ENCODE peak calls at places on chromosomes 13 and 19, in five cellular contexts. E is activated T-cell treated with anti-CD3 and anti-CD28 coated beads for 1 hour; C is Calu3; M is activated CD4-positive, alpha-beta T cell treated with anti-CD3 and anti-CD28 coated beads, Interleukin-2, amount 50 U/mL, for 24 hours; N is mesothelial cell of epicardium. I is an unnamed sample.

GRCh38 chr19:57903298-57904174 is 12.9 kb downstream of the ZNF417 start:
- DNase-seq in E (no peak), C (no peak), M (no peak), N (no peak), I (no peak)

GRCh38 chr19:35487821-35488220 is 2.4 kb downstream of the KRTDAP start:
- DNase-seq in E (no peak), C (no peak), M (no peak), N (no peak), I (no peak)

GRCh38 chr13:97328222-97328790 is 105.7 kb upstream of the RAP2A start:
- DNase-seq in E (no peak), C (no peak), M (no peak), N (no peak), I (no peak)

GRCh38 chr19:50645107-50645506 is 4.1 kb upstream of the C19orf81 start:
- DNase-seq in E (no peak), C (no peak), M (no peak), N (no peak), I (no peak)

GRCh38 chr19:35555301-35556005 is 8.0 kb downstream of the ATP4A start:
- DNase-seq in E (no peak), C (peak; percentile 71), M (no peak), N (no peak), I (no peak)

GRCh38 chr19:7658219-7658686 is 10.6 kb upstream of the RETN start:
- DNase-seq in E (no peak), C (no peak), M (no peak), N (no peak), I (no peak)

GRCh38 chr19:5121286-5122120 is 152.6 kb downstream of the KDM4B start:
- DNase-seq in E (no peak), C (no peak), M (no peak), N (no peak), I (no peak)

GRCh38 chr19:42477933-42478332 is 35.2 kb upstream of the CXCL17 start:
- DNase-seq in E (no peak), C (no peak), M (no peak), N (no peak), I (no peak)

GRCh38 chr19:55189424-55189823 is 9.3 kb upstream of the SYT5 start:
- DNase-seq in E (no peak), C (no peak), M (no peak), N (no peak), I (no peak)

GRCh38 chr13:65461590-65461989 is 1768.5 kb downstream of the PCDH9 start:
- DNase-seq in E (no peak), C (no peak), M (no peak), N (no peak), I (no peak)

GRCh38 chr13:40485611-40486517 is 180.6 kb downstream of the FOXO1 start:
- DNase-seq in E (peak; percentile 41), C (no peak), M (no peak), N (no peak), I (peak; percentile 62)

GRCh38 chr19:6010107-6010506 is 32.2 kb upstream of the RANBP3 start:
- DNase-seq in E (no peak), C (no peak), M (no peak), N (no peak), I (no peak)

GRCh38 chr13:42047561-42048322 is 706 bp upstream of the DGKH start:
- DNase-seq in E (peak; percentile 12), C (peak; percentile 49), M (no peak), N (peak; percentile 51), I (no peak)

GRCh38 chr13:44148159-44148929 is 225.3 kb upstream of the SERP2 start:
- DNase-seq in E (no peak), C (no peak), M (no peak), N (no peak), I (no peak)

GRCh38 chr13:25397763-25398162 is 26.0 kb downstream of the ATP8A2 start:
- DNase-seq in E (no peak), C (no peak), M (no peak), N (no peak), I (no peak)

GRCh38 chr19:33683881-33684549 is 62.3 kb downstream of the CHST8 start:
- DNase-seq in E (no peak), C (peak; percentile 49), M (no peak), N (peak; percentile 88), I (no peak)

GRCh38 chr13:97696921-97697320 is 256.6 kb upstream of the IPO5 start:
- DNase-seq in E (no peak), C (no peak), M (no peak), N (no peak), I (no peak)

GRCh38 chr19:9348253-9348652 is 14.6 kb upstream of the ZNF177 start:
- DNase-seq in E (no peak), C (no peak), M (no peak), N (no peak), I (no peak)

GRCh38 chr19:14479985-14480694 is 5.0 kb upstream of the PTGER1 start:
- DNase-seq in E (peak; percentile 62), C (peak; percentile 38), M (peak; percentile 63), N (peak; percentile 81), I (peak; percentile 56)

GRCh38 chr19:50465986-50466771 is 10.1 kb upstream of the EMC10 start:
- DNase-seq in E (no peak), C (peak; percentile 58), M (no peak), N (no peak), I (no peak)

GRCh38 chr13:26973946-26974345 is 197.7 kb downstream of the USP12 start:
- DNase-seq in E (no peak), C (no peak), M (no peak), N (no peak), I (no peak)

GRCh38 chr13:70732611-70733010 is 624.4 kb upstream of the KLHL1 start:
- DNase-seq in E (no peak), C (no peak), M (no peak), N (no peak), I (no peak)

GRCh38 chr13:92259523-92259922 is 861.1 kb downstream of the GPC5 start:
- DNase-seq in E (no peak), C (no peak), M (no peak), N (no peak), I (no peak)